ENCODE peak calls at places on chromosomes 1 and 21, in five cellular contexts. One of them, this sample, is unnamed.
A peak's percentile ranks its signal among the peaks of the same experiment; 100 is the strongest.

GRCh38 chr1:75067975-75068374 is 66.2 kb upstream of the LHX8 start:
- DNase-seq in AG04450: no peak
- DNase-seq in aorta: no peak
- DNase-seq in amniotic stem cell: no peak
- DNase-seq in T-helper 2 cell: no peak
- DNase-seq in this sample: no peak

GRCh38 chr21:46454142-46454541 is 4.5 kb upstream of the DIP2A start:
- DNase-seq in T-helper 2 cell: no peak
- DNase-seq in aorta: no peak
- DNase-seq in amniotic stem cell: no peak
- DNase-seq in AG04450: no peak
- DNase-seq in this sample: no peak

GRCh38 chr1:51607676-51608075 is 9.2 kb upstream of the OSBPL9 start:
- DNase-seq in AG04450: no peak
- DNase-seq in T-helper 2 cell: no peak
- DNase-seq in amniotic stem cell: no peak
- DNase-seq in aorta: no peak
- DNase-seq in this sample: no peak

GRCh38 chr1:153251988-153252387 is 7.5 kb upstream of the LORICRIN start:
- DNase-seq in AG04450: no peak
- DNase-seq in T-helper 2 cell: no peak
- DNase-seq in aorta: no peak
- DNase-seq in amniotic stem cell: no peak
- DNase-seq in this sample: no peak

GRCh38 chr21:41589131-41589530 is 81.2 kb upstream of the TMPRSS2 start:
- DNase-seq in AG04450: no peak
- DNase-seq in T-helper 2 cell: no peak
- DNase-seq in amniotic stem cell: no peak
- DNase-seq in aorta: no peak
- DNase-seq in this sample: no peak

GRCh38 chr1:53314606-53315005 is 13.3 kb downstream of the LRP8 start:
- DNase-seq in AG04450: no peak
- DNase-seq in T-helper 2 cell: no peak
- DNase-seq in aorta: no peak
- DNase-seq in amniotic stem cell: no peak
- DNase-seq in this sample: no peak

GRCh38 chr1:28595412-28596191 is 3.5 kb downstream of the RAB42 start:
- DNase-seq in T-helper 2 cell: no peak
- DNase-seq in aorta: no peak
- DNase-seq in AG04450: no peak
- DNase-seq in amniotic stem cell: no peak
- DNase-seq in this sample: no peak

GRCh38 chr1:51224255-51224654 is 11.8 kb upstream of the RNF11 start:
- DNase-seq in aorta: no peak
- DNase-seq in AG04450: no peak
- DNase-seq in amniotic stem cell: no peak
- DNase-seq in T-helper 2 cell: no peak
- DNase-seq in this sample: no peak

GRCh38 chr1:154877370-154877974 is 7.4 kb upstream of the KCNN3 start:
- DNase-seq in amniotic stem cell: no peak
- DNase-seq in AG04450: no peak
- DNase-seq in T-helper 2 cell: no peak
- DNase-seq in aorta: peak; percentile 19
- DNase-seq in this sample: peak; percentile 39

GRCh38 chr21:34282223-34282622 is 81.6 kb upstream of the KCNE2 start:
- DNase-seq in T-helper 2 cell: no peak
- DNase-seq in amniotic stem cell: no peak
- DNase-seq in aorta: no peak
- DNase-seq in AG04450: no peak
- DNase-seq in this sample: no peak

GRCh38 chr1:182833271-182833670 is 5.9 kb upstream of the DHX9 start:
- DNase-seq in T-helper 2 cell: no peak
- DNase-seq in AG04450: no peak
- DNase-seq in aorta: no peak
- DNase-seq in amniotic stem cell: no peak
- DNase-seq in this sample: no peak

GRCh38 chr1:226549937-226550670 is 1.5 kb downstream of the STUM start:
- DNase-seq in T-helper 2 cell: no peak
- DNase-seq in AG04450: no peak
- DNase-seq in amniotic stem cell: no peak
- DNase-seq in aorta: peak; percentile 87
- DNase-seq in this sample: no peak

GRCh38 chr1:234925440-234926251 is 203.0 kb downstream of the TOMM20 start:
- DNase-seq in T-helper 2 cell: no peak
- DNase-seq in aorta: no peak
- DNase-seq in amniotic stem cell: peak; percentile 96
- DNase-seq in AG04450: peak; percentile 97
- DNase-seq in this sample: no peak

GRCh38 chr1:147084273-147085096 is 87.8 kb downstream of the PRKAB2 start:
- DNase-seq in T-helper 2 cell: peak; percentile 30
- DNase-seq in amniotic stem cell: peak; percentile 66
- DNase-seq in aorta: peak; percentile 90
- DNase-seq in AG04450: peak; percentile 46
- DNase-seq in this sample: peak; percentile 79

GRCh38 chr1:232981161-232981560 is 30.8 kb downstream of the NTPCR start:
- DNase-seq in T-helper 2 cell: no peak
- DNase-seq in aorta: no peak
- DNase-seq in amniotic stem cell: no peak
- DNase-seq in AG04450: no peak
- DNase-seq in this sample: no peak

This sample was measured in right lobe of liver.